ENCODE peak calls at places on chromosomes 6 and 20, in seven cellular contexts. A is adrenal gland, H is ovary, X is fibroblast of the aortic adventitia, W is cardiac fibroblast, I is brain microvascular endothelial cell, L is cardiac muscle cell. T is an unnamed sample.

GRCh38 chr6:107493158-107494057 is 3.5 kb downstream of the SOBP start:
- DNase-seq in I (peak), L (peak), X (peak), A (no peak), H (no peak), W (peak), T (no peak)

GRCh38 chr6:28137458-28138020 is 4.1 kb upstream of the ZKSCAN8 start:
- DNase-seq in L (no peak), X (no peak), H (no peak), I (no peak), A (no peak), W (peak), T (peak)

GRCh38 chr6:45988635-45989034 is 27.0 kb downstream of the CLIC5 start:
- DNase-seq in W (no peak), X (no peak), L (peak), I (no peak), A (no peak), H (no peak), T (no peak)

GRCh38 chr6:134510920-134511319 is 193.0 kb upstream of the SGK1 start:
- DNase-seq in I (no peak), H (no peak), W (no peak), X (no peak), L (no peak), A (peak), T (no peak)

GRCh38 chr6:53282741-53283140 is 66.0 kb downstream of the ELOVL5 start:
- DNase-seq in W (peak), I (peak), L (no peak), H (no peak), A (no peak), X (no peak), T (no peak)

GRCh38 chr6:32895006-32895345 is 41.0 kb downstream of the PSMB9 start:
- DNase-seq in I (no peak), X (no peak), W (no peak), A (no peak), L (no peak), H (no peak), T (no peak)

GRCh38 chr6:157944983-157945931 is 36.4 kb upstream of the SYNJ2 start:
- DNase-seq in X (no peak), W (peak), L (no peak), H (no peak), A (no peak), I (peak), T (no peak)

GRCh38 chr20:55160022-55160421 is 684.6 kb downstream of the DOK5 start:
- DNase-seq in H (no peak), A (no peak), I (no peak), L (no peak), W (no peak), X (no peak), T (no peak)

GRCh38 chr6:125678601-125679000 is 70.8 kb upstream of the HEY2 start:
- DNase-seq in I (no peak), H (no peak), W (no peak), X (no peak), L (no peak), A (no peak), T (no peak)

GRCh38 chr6:46953921-46954320 is 32.2 kb upstream of the ADGRF5 start:
- DNase-seq in H (no peak), X (no peak), L (no peak), W (no peak), I (no peak), A (no peak), T (no peak)

GRCh38 chr6:44480097-44480539 is 92.6 kb downstream of the CDC5L start:
- DNase-seq in L (no peak), W (no peak), H (no peak), I (no peak), X (no peak), A (no peak), T (no peak)

GRCh38 chr20:48075591-48076174 is 290.4 kb upstream of the SULF2 start:
- DNase-seq in X (no peak), H (no peak), L (no peak), A (peak), I (no peak), W (no peak), T (no peak)

GRCh38 chr20:10708342-10709185 is 34.8 kb upstream of the JAG1 start:
- DNase-seq in A (no peak), I (peak), H (no peak), L (no peak), X (peak), W (peak), T (peak)

GRCh38 chr20:32474009-32474716 is 111.0 kb downstream of the NOL4L start:
- DNase-seq in W (no peak), I (no peak), A (no peak), L (no peak), X (no peak), H (peak), T (no peak)

GRCh38 chr20:35300469-35301262 is 8.4 kb upstream of the FAM83C start:
- DNase-seq in A (no peak), H (no peak), L (no peak), I (no peak), W (no peak), X (no peak), T (no peak)

GRCh38 chr6:33426590-33427563 is 7.0 kb downstream of the SYNGAP1 start:
- DNase-seq in L (no peak), A (peak), W (peak), I (no peak), H (no peak), X (no peak), T (no peak)

GRCh38 chr6:3825851-3826581 is 23.2 kb upstream of the FAM50B start:
- DNase-seq in I (peak), H (peak), X (peak), L (no peak), W (peak), A (peak), T (peak)
- H3K4me3 ChIP-seq in I (peak), H (peak), X (peak), L (no peak), W (no peak), A (no peak), T (peak)

GRCh38 chr20:1327827-1328679 is 886 bp downstream of the SDCBP2 start:
- DNase-seq in H (no peak), L (no peak), I (no peak), A (peak), W (no peak), X (no peak), T (no peak)

GRCh38 chr20:1327241-1327653 is 1.7 kb downstream of the SDCBP2 start:
- DNase-seq in A (peak), W (peak), H (peak), L (no peak), I (peak), X (peak), T (no peak)

GRCh38 chr20:1330075-1330830 is 1.3 kb upstream of the SDCBP2 start:
- DNase-seq in I (no peak), A (peak), H (peak), L (no peak), X (peak), W (peak), T (peak)

GRCh38 chr20:1331101-1331500 is 2.2 kb upstream of the SDCBP2 start:
- DNase-seq in A (peak), W (no peak), I (no peak), X (no peak), L (no peak), H (no peak), T (no peak)

GRCh38 chr20:1328680-1329330 is at the start of gene SDCBP2:
- DNase-seq in W (no peak), H (no peak), A (peak), X (no peak), L (no peak), I (no peak), T (no peak)
- H3K4me3 ChIP-seq in W (no peak), H (no peak), A (no peak), X (no peak), L (no peak), I (no peak), T (no peak)

GRCh38 chr20:45378191-45378590 is at the start of gene TP53TG5:
- DNase-seq in H (no peak), X (no peak), L (no peak), W (no peak), I (no peak), A (no peak), T (no peak)
- H3K4me3 ChIP-seq in H (no peak), X (no peak), L (no peak), W (no peak), I (no peak), A (no peak), T (no peak)

GRCh38 chr20:25059866-25060465 is 2.0 kb upstream of the ACSS1 start:
- DNase-seq in I (no peak), L (no peak), A (no peak), W (no peak), X (no peak), H (no peak), T (no peak)
- H3K4me3 ChIP-seq in I (no peak), L (no peak), A (no peak), W (no peak), X (no peak), H (no peak), T (no peak)

GRCh38 chr20:38489181-38489580 is 16.5 kb downstream of the RALGAPB start:
- DNase-seq in A (no peak), H (no peak), L (no peak), I (no peak), W (no peak), X (no peak), T (no peak)
- H3K4me3 ChIP-seq in A (no peak), H (no peak), L (no peak), I (no peak), W (no peak), X (no peak), T (no peak)

GRCh38 chr20:63253065-63253437 is 1.2 kb downstream of the NKAIN4 start:
- DNase-seq in H (no peak), L (no peak), A (no peak), W (no peak), I (no peak), X (no peak), T (no peak)
- H3K4me3 ChIP-seq in H (no peak), L (no peak), A (peak), W (no peak), I (no peak), X (no peak), T (no peak)

GRCh38 chr6:30073489-30074240 is 1.9 kb downstream of the RNF39 start:
- DNase-seq in L (no peak), W (no peak), X (no peak), A (no peak), I (no peak), H (no peak), T (no peak)

GRCh38 chr6:30076333-30076732 is 764 bp upstream of the RNF39 start:
- DNase-seq in I (no peak), X (no peak), A (no peak), L (no peak), W (no peak), H (no peak), T (no peak)

GRCh38 chr6:30074331-30075093 is 1.1 kb downstream of the RNF39 start:
- DNase-seq in L (no peak), I (no peak), W (no peak), A (no peak), X (no peak), H (peak), T (no peak)

GRCh38 chr6:30075987-30076311 is 380 bp upstream of the RNF39 start:
- DNase-seq in X (no peak), L (no peak), I (no peak), H (no peak), A (no peak), W (no peak), T (no peak)

DNA sequence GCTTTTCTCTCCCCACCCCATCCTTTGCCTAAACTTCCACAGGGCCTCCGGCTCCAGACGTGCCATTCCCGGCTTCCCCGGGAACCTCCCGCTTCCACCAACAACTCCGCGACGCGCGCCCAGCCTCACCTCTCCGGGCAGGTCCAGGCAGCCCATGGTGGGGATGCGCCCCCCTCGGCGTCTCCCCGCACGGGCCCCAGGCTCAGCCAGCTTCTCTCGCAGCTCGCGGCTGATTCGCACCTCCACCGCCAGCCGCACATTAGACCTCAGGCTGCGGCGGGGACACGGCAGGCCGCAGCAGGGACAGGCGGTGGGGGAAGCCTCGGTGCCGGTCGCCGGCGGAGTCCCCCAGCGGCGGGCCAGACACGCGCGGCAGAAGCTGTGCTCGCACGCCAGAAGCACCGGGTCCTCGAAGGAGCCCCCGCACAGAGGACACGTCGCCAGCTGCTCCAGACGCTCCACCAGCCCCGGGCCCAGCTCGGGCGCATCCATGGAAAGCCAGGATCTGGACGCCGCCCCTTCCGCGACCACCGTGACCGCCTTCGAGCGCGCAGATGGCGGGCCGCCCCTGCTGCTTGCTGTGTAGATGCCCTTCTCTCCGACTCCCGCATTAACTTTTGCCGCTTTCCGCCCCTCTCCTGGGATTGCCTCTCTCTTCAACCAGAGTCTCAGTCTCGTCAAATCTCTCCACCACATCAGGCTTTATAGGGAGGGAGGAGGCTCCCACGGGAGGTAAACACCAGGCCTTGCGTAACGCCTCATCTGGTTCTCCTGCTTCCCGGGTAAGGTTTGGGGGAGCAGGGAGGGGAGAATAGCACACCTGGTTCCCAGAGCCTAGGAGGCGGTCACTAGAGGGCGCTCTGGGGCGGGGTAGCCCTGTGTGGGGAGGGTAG is at the start of gene RNF39:
- DNase-seq in X (no peak), A (no peak), L (no peak), H (peak), I (no peak), W (no peak), T (no peak)
- H3K4me3 ChIP-seq in X (no peak), A (peak), L (peak), H (peak), I (no peak), W (peak), T (peak)

GRCh38 chr6:167679137-167679736 is 147.5 kb upstream of the AFDN start:
- DNase-seq in I (no peak), A (no peak), H (no peak), L (no peak), X (no peak), W (no peak), T (no peak)
- H3K4me3 ChIP-seq in I (no peak), A (no peak), H (no peak), L (peak), X (no peak), W (no peak), T (no peak)